ENCODE peak calls at places on chromosomes 3 and 15, in ten cellular contexts. One of them, this sample, is unnamed.

GRCh38 chr15:80638553-80639167 is 56.5 kb upstream of the ABHD17C start:
- DNase-seq in ovary: no peak
- DNase-seq in H54: no peak
- DNase-seq in transverse colon: no peak
- DNase-seq in right lobe of liver: no peak
- DNase-seq in IMR-90: peak; percentile 17
- DNase-seq in GM12878: no peak
- DNase-seq in A549: no peak
- DNase-seq in adrenal gland: no peak
- DNase-seq in K562: no peak
- DNase-seq in this sample: no peak

GRCh38 chr3:59212128-59212764 is 162.4 kb upstream of the CFAP20DC start:
- DNase-seq in ovary: no peak
- DNase-seq in H54: no peak
- DNase-seq in transverse colon: no peak
- DNase-seq in right lobe of liver: no peak
- DNase-seq in IMR-90: peak; percentile 60
- DNase-seq in GM12878: peak; percentile 19
- DNase-seq in A549: peak; percentile 14
- DNase-seq in adrenal gland: no peak
- DNase-seq in K562: peak; percentile 12
- DNase-seq in this sample: peak; percentile 16

GRCh38 chr3:114178770-114179368 is at the start of gene DRD3:
- DNase-seq in ovary: peak; percentile 16
- DNase-seq in H54: no peak
- DNase-seq in transverse colon: no peak
- DNase-seq in right lobe of liver: no peak
- DNase-seq in IMR-90: peak; percentile 44
- DNase-seq in GM12878: no peak
- DNase-seq in A549: peak; percentile 7
- DNase-seq in adrenal gland: peak; percentile 15
- DNase-seq in K562: peak; percentile 5
- DNase-seq in this sample: peak; percentile 8

GRCh38 chr3:52004906-52005395 is 9.3 kb upstream of the RPL29 start:
- DNase-seq in ovary: no peak
- DNase-seq in H54: no peak
- DNase-seq in transverse colon: no peak
- DNase-seq in right lobe of liver: no peak
- DNase-seq in IMR-90: no peak
- DNase-seq in GM12878: no peak
- DNase-seq in A549: no peak
- DNase-seq in adrenal gland: no peak
- DNase-seq in K562: no peak
- DNase-seq in this sample: no peak

GRCh38 chr3:62169871-62170660 is 203.3 kb downstream of the FEZF2 start:
- DNase-seq in ovary: no peak
- DNase-seq in H54: no peak
- DNase-seq in transverse colon: no peak
- DNase-seq in right lobe of liver: no peak
- DNase-seq in IMR-90: peak; percentile 56
- DNase-seq in GM12878: no peak
- DNase-seq in A549: no peak
- DNase-seq in adrenal gland: no peak
- DNase-seq in K562: no peak
- DNase-seq in this sample: no peak

GRCh38 chr3:13039286-13039896 is 33.8 kb downstream of the IQSEC1 start:
- DNase-seq in ovary: no peak
- DNase-seq in H54: no peak
- DNase-seq in transverse colon: no peak
- DNase-seq in right lobe of liver: peak; percentile 30
- DNase-seq in IMR-90: no peak
- DNase-seq in GM12878: no peak
- DNase-seq in A549: no peak
- DNase-seq in adrenal gland: no peak
- DNase-seq in K562: no peak
- DNase-seq in this sample: no peak

GRCh38 chr3:197125601-197126000 is 96.0 kb upstream of the MELTF start:
- DNase-seq in ovary: no peak
- DNase-seq in H54: peak; percentile 11
- DNase-seq in transverse colon: no peak
- DNase-seq in right lobe of liver: no peak
- DNase-seq in IMR-90: peak; percentile 53
- DNase-seq in GM12878: no peak
- DNase-seq in A549: no peak
- DNase-seq in adrenal gland: no peak
- DNase-seq in K562: no peak
- DNase-seq in this sample: no peak

GRCh38 chr3:108221403-108221802 is 821 bp downstream of the IFT57 start:
- DNase-seq in ovary: no peak
- DNase-seq in H54: no peak
- DNase-seq in transverse colon: no peak
- DNase-seq in right lobe of liver: no peak
- DNase-seq in IMR-90: no peak
- DNase-seq in GM12878: no peak
- DNase-seq in A549: no peak
- DNase-seq in adrenal gland: no peak
- DNase-seq in K562: no peak
- DNase-seq in this sample: peak; percentile 24

GRCh38 chr15:57130956-57131355 is 212.5 kb downstream of the TCF12 start:
- DNase-seq in ovary: no peak
- DNase-seq in H54: no peak
- DNase-seq in transverse colon: no peak
- DNase-seq in right lobe of liver: no peak
- DNase-seq in IMR-90: no peak
- DNase-seq in GM12878: no peak
- DNase-seq in A549: no peak
- DNase-seq in adrenal gland: no peak
- DNase-seq in K562: no peak
- DNase-seq in this sample: no peak

GRCh38 chr15:57135800-57136199 is 217.4 kb downstream of the TCF12 start:
- DNase-seq in ovary: no peak
- DNase-seq in H54: no peak
- DNase-seq in transverse colon: no peak
- DNase-seq in right lobe of liver: no peak
- DNase-seq in IMR-90: no peak
- DNase-seq in GM12878: no peak
- DNase-seq in A549: no peak
- DNase-seq in adrenal gland: no peak
- DNase-seq in K562: no peak
- DNase-seq in this sample: no peak

GRCh38 chr15:57133127-57133968 is 214.9 kb downstream of the TCF12 start:
- DNase-seq in ovary: no peak
- DNase-seq in H54: no peak
- DNase-seq in transverse colon: no peak
- DNase-seq in right lobe of liver: no peak
- DNase-seq in IMR-90: peak; percentile 34
- DNase-seq in GM12878: no peak
- DNase-seq in A549: no peak
- DNase-seq in adrenal gland: no peak
- DNase-seq in K562: no peak
- DNase-seq in this sample: no peak

GRCh38 chr15:57138260-57138895 is 219.9 kb downstream of the TCF12 start:
- DNase-seq in ovary: no peak
- DNase-seq in H54: peak; percentile 9
- DNase-seq in transverse colon: peak; percentile 26
- DNase-seq in right lobe of liver: no peak
- DNase-seq in IMR-90: peak; percentile 82
- DNase-seq in GM12878: no peak
- DNase-seq in A549: peak; percentile 79
- DNase-seq in adrenal gland: peak; percentile 32
- DNase-seq in K562: peak; percentile 56
- DNase-seq in this sample: peak; percentile 46

DNA sequence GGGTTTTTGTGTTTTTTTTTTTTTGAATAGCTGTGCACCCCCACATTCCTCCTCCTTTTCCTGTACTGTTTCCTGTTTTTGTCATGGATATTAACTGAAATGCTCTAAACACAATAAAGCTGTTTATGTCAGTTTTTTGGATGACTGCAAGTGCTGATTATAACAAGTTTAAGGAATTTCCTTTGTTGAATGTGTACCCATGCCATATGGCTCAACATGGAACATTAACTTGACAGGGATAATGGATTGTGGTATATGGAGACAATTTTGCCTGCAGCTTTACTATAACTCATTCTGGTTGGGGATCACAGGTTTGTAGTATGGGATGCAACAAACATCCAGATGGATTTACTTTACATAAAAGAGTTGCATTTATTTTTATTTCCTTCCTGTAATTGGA is 216.4 kb downstream of the TCF12 start:
- DNase-seq in ovary: no peak
- DNase-seq in H54: no peak
- DNase-seq in transverse colon: no peak
- DNase-seq in right lobe of liver: no peak
- DNase-seq in IMR-90: no peak
- DNase-seq in GM12878: no peak
- DNase-seq in A549: no peak
- DNase-seq in adrenal gland: no peak
- DNase-seq in K562: no peak
- DNase-seq in this sample: no peak
- TF ChIP-seq POLR2A in ovary: no peak
- TF ChIP-seq POLR2A in H54: no peak
- TF ChIP-seq POLR2A in transverse colon: no peak
- TF ChIP-seq POLR2A in right lobe of liver: no peak
- TF ChIP-seq POLR2A in IMR-90: no peak
- TF ChIP-seq POLR2A in GM12878: no peak
- TF ChIP-seq POLR2A in A549: no peak
- TF ChIP-seq POLR2A in adrenal gland: no peak
- TF ChIP-seq POLR2A in K562: no peak
- TF ChIP-seq POLR2A in this sample: no peak

GRCh38 chr3:33437556-33438283 is 2.5 kb downstream of the UBP1 start:
- DNase-seq in ovary: no peak
- DNase-seq in H54: no peak
- DNase-seq in transverse colon: peak; percentile 21
- DNase-seq in right lobe of liver: no peak
- DNase-seq in IMR-90: peak; percentile 77
- DNase-seq in GM12878: no peak
- DNase-seq in A549: peak; percentile 41
- DNase-seq in adrenal gland: peak; percentile 40
- DNase-seq in K562: no peak
- DNase-seq in this sample: no peak

GRCh38 chr3:33439421-33440327 is 531 bp downstream of the UBP1 start:
- DNase-seq in ovary: peak; percentile 69
- DNase-seq in H54: no peak
- DNase-seq in transverse colon: peak; percentile 56
- DNase-seq in right lobe of liver: peak; percentile 78
- DNase-seq in IMR-90: peak; percentile 15
- DNase-seq in GM12878: no peak
- DNase-seq in A549: peak; percentile 54
- DNase-seq in adrenal gland: peak; percentile 68
- DNase-seq in K562: peak; percentile 91
- DNase-seq in this sample: peak; percentile 91

GRCh38 chr3:33440328-33440577 is at the start of gene UBP1:
- DNase-seq in ovary: peak; percentile 99
- DNase-seq in H54: no peak
- DNase-seq in transverse colon: peak; percentile 100
- DNase-seq in right lobe of liver: peak; percentile 100
- DNase-seq in IMR-90: no peak
- DNase-seq in GM12878: no peak
- DNase-seq in A549: no peak
- DNase-seq in adrenal gland: no peak
- DNase-seq in K562: no peak
- DNase-seq in this sample: no peak

GRCh38 chr3:33438871-33439270 is 1.3 kb downstream of the UBP1 start:
- DNase-seq in ovary: no peak
- DNase-seq in H54: no peak
- DNase-seq in transverse colon: no peak
- DNase-seq in right lobe of liver: no peak
- DNase-seq in IMR-90: peak; percentile 21
- DNase-seq in GM12878: no peak
- DNase-seq in A549: no peak
- DNase-seq in adrenal gland: no peak
- DNase-seq in K562: no peak
- DNase-seq in this sample: no peak

GRCh38 chr3:33438284-33438668 is 1.9 kb downstream of the UBP1 start:
- DNase-seq in ovary: no peak
- DNase-seq in H54: no peak
- DNase-seq in transverse colon: no peak
- DNase-seq in right lobe of liver: no peak
- DNase-seq in IMR-90: peak; percentile 66
- DNase-seq in GM12878: no peak
- DNase-seq in A549: peak; percentile 9
- DNase-seq in adrenal gland: no peak
- DNase-seq in K562: no peak
- DNase-seq in this sample: peak; percentile 65
- TF ChIP-seq POLR2A in ovary: no peak
- TF ChIP-seq POLR2A in H54: no peak
- TF ChIP-seq POLR2A in transverse colon: no peak
- TF ChIP-seq POLR2A in right lobe of liver: peak; percentile 14
- TF ChIP-seq POLR2A in IMR-90: no peak
- TF ChIP-seq POLR2A in GM12878: no peak
- TF ChIP-seq POLR2A in A549: no peak
- TF ChIP-seq POLR2A in adrenal gland: no peak
- TF ChIP-seq POLR2A in K562: no peak
- TF ChIP-seq POLR2A in this sample: no peak

GRCh38 chr3:53713626-53714025 is 132.6 kb downstream of the CHDH start:
- DNase-seq in ovary: no peak
- DNase-seq in H54: no peak
- DNase-seq in transverse colon: no peak
- DNase-seq in right lobe of liver: no peak
- DNase-seq in IMR-90: no peak
- DNase-seq in GM12878: no peak
- DNase-seq in A549: no peak
- DNase-seq in adrenal gland: no peak
- DNase-seq in K562: no peak
- DNase-seq in this sample: no peak

GRCh38 chr3:53709856-53710674 is 136.2 kb downstream of the CHDH start:
- DNase-seq in ovary: peak; percentile 75
- DNase-seq in H54: peak; percentile 48
- DNase-seq in transverse colon: peak; percentile 60
- DNase-seq in right lobe of liver: peak; percentile 80
- DNase-seq in IMR-90: peak; percentile 53
- DNase-seq in GM12878: no peak
- DNase-seq in A549: peak; percentile 71
- DNase-seq in adrenal gland: peak; percentile 75
- DNase-seq in K562: peak; percentile 64
- DNase-seq in this sample: peak; percentile 75

GRCh38 chr3:53709256-53709655 is 137.0 kb downstream of the CHDH start:
- DNase-seq in ovary: no peak
- DNase-seq in H54: no peak
- DNase-seq in transverse colon: no peak
- DNase-seq in right lobe of liver: no peak
- DNase-seq in IMR-90: no peak
- DNase-seq in GM12878: no peak
- DNase-seq in A549: no peak
- DNase-seq in adrenal gland: no peak
- DNase-seq in K562: no peak
- DNase-seq in this sample: no peak

GRCh38 chr3:53712817-53713388 is 133.3 kb downstream of the CHDH start:
- DNase-seq in ovary: no peak
- DNase-seq in H54: no peak
- DNase-seq in transverse colon: no peak
- DNase-seq in right lobe of liver: no peak
- DNase-seq in IMR-90: no peak
- DNase-seq in GM12878: no peak
- DNase-seq in A549: no peak
- DNase-seq in adrenal gland: no peak
- DNase-seq in K562: no peak
- DNase-seq in this sample: no peak

DNA sequence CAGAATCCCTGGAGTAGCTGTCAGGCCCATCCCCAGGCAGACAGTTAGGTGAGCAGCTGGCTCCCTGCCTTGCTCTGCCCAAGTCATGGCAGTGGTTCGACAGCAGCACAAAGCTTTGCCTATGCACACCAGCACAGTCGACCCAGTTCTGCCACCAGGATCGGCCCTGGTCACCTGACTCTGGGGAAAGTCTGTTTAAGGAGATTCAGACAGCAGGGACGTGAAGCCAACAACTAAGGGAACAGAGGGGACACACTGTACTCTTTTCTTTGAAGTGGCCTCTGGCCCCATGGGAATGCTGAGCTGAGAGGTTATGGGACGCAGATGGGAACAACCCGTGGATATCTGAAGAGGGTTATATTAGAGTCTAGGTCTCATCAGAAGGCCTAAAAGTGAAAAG is 134.8 kb downstream of the CHDH start:
- DNase-seq in ovary: no peak
- DNase-seq in H54: no peak
- DNase-seq in transverse colon: no peak
- DNase-seq in right lobe of liver: no peak
- DNase-seq in IMR-90: no peak
- DNase-seq in GM12878: no peak
- DNase-seq in A549: no peak
- DNase-seq in adrenal gland: no peak
- DNase-seq in K562: no peak
- DNase-seq in this sample: no peak
- TF ChIP-seq POLR2A in ovary: no peak
- TF ChIP-seq POLR2A in H54: no peak
- TF ChIP-seq POLR2A in transverse colon: no peak
- TF ChIP-seq POLR2A in right lobe of liver: no peak
- TF ChIP-seq POLR2A in IMR-90: no peak
- TF ChIP-seq POLR2A in GM12878: no peak
- TF ChIP-seq POLR2A in A549: no peak
- TF ChIP-seq POLR2A in adrenal gland: no peak
- TF ChIP-seq POLR2A in K562: no peak
- TF ChIP-seq POLR2A in this sample: no peak

DNA sequence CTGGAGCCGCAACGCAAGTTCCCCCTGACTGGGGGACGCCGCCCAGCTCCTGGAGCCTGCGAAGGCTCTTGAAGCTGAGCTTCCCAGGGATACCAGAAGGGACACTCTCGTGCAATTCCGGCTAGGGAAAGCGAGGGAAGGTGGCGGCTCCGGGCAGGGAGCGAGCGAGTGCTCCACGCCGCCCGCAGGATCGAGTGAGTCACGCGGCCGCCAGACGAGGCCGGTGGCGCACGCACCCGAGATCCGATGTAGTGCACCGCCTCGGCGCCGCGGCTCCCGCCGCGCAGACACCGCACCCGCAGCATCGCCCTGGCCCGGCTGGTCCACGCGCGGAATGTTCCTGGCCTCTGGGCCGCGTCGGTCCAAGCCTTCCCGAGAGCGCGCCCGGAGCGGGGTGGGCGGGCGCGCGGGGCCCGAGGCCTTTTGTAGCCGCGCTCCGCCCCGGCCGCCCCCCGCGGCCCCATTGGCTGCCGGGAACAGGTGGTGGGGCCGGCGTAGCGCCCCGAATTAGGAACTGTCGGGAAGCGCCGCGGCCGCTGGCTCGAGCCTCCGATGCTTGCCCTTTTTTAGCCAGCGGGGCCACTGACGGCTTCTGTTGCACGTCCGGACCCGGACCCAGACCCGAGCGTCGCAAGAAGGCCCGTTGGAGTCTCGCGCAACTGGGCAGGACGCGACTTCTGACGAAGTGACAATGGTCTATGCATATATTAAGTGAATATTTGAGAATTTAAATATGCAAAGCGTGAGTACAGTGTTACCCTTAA is at the start of gene GATM:
- DNase-seq in ovary: peak; percentile 85
- DNase-seq in H54: peak; percentile 47
- DNase-seq in transverse colon: peak; percentile 79
- DNase-seq in right lobe of liver: peak; percentile 89
- DNase-seq in IMR-90: peak; percentile 83
- DNase-seq in GM12878: peak; percentile 66
- DNase-seq in A549: peak; percentile 78
- DNase-seq in adrenal gland: peak; percentile 82
- DNase-seq in K562: no peak
- DNase-seq in this sample: peak; percentile 48
- TF ChIP-seq POLR2A in ovary: peak; percentile 72
- TF ChIP-seq POLR2A in H54: no peak
- TF ChIP-seq POLR2A in transverse colon: peak; percentile 43
- TF ChIP-seq POLR2A in right lobe of liver: peak; percentile 81
- TF ChIP-seq POLR2A in IMR-90: no peak
- TF ChIP-seq POLR2A in GM12878: peak; percentile 94
- TF ChIP-seq POLR2A in A549: peak; percentile 56
- TF ChIP-seq POLR2A in adrenal gland: peak; percentile 44
- TF ChIP-seq POLR2A in K562: no peak
- TF ChIP-seq POLR2A in this sample: no peak

This sample was measured in erythroblast.